ENCODE peak calls at places on chromosomes 16 and 17, in eight cellular contexts. One of them, this sample, is unnamed.

GRCh38 chr17:50111687-50112655 is 16.8 kb downstream of the PDK2 start:
- DNase-seq in CD14-positive monocyte: no peak
- DNase-seq in HTR-8/SVneo: no peak
- DNase-seq in stimulated activated CD4-positive, alpha-beta T cell treated with anti-CD3 and anti-CD28 coated beads, Interleukin-1b, Interleukin-23, amount 100 ng/mL, for 24 hours: no peak
- DNase-seq in AG09319: no peak
- DNase-seq in activated T-helper 1 cell treated with Interleukin-2 at 50 U/mL for 16 hours: no peak
- DNase-seq in fibroblast of mammary gland: no peak
- DNase-seq in fibroblast of the aortic adventitia: no peak
- DNase-seq in this sample: no peak

GRCh38 chr17:45868276-45868675 is 23.6 kb downstream of the SPPL2C start:
- DNase-seq in CD14-positive monocyte: no peak
- DNase-seq in HTR-8/SVneo: no peak
- DNase-seq in stimulated activated CD4-positive, alpha-beta T cell treated with anti-CD3 and anti-CD28 coated beads, Interleukin-1b, Interleukin-23, amount 100 ng/mL, for 24 hours: no peak
- DNase-seq in AG09319: no peak
- DNase-seq in activated T-helper 1 cell treated with Interleukin-2 at 50 U/mL for 16 hours: no peak
- DNase-seq in fibroblast of mammary gland: peak
- DNase-seq in fibroblast of the aortic adventitia: no peak
- DNase-seq in this sample: no peak

GRCh38 chr17:42577140-42577531 is 393 bp downstream of the PSMC3IP start:
- DNase-seq in CD14-positive monocyte: no peak
- DNase-seq in HTR-8/SVneo: peak
- DNase-seq in stimulated activated CD4-positive, alpha-beta T cell treated with anti-CD3 and anti-CD28 coated beads, Interleukin-1b, Interleukin-23, amount 100 ng/mL, for 24 hours: no peak
- DNase-seq in AG09319: no peak
- DNase-seq in activated T-helper 1 cell treated with Interleukin-2 at 50 U/mL for 16 hours: no peak
- DNase-seq in fibroblast of mammary gland: no peak
- DNase-seq in fibroblast of the aortic adventitia: no peak
- DNase-seq in this sample: no peak

GRCh38 chr16:76035689-76036088 is 241.5 kb upstream of the CNTNAP4 start:
- DNase-seq in CD14-positive monocyte: no peak
- DNase-seq in HTR-8/SVneo: no peak
- DNase-seq in stimulated activated CD4-positive, alpha-beta T cell treated with anti-CD3 and anti-CD28 coated beads, Interleukin-1b, Interleukin-23, amount 100 ng/mL, for 24 hours: no peak
- DNase-seq in AG09319: no peak
- DNase-seq in activated T-helper 1 cell treated with Interleukin-2 at 50 U/mL for 16 hours: no peak
- DNase-seq in fibroblast of mammary gland: peak
- DNase-seq in fibroblast of the aortic adventitia: no peak
- DNase-seq in this sample: no peak

GRCh38 chr16:24156777-24157176 is 99.4 kb upstream of the CACNG3 start:
- DNase-seq in CD14-positive monocyte: no peak
- DNase-seq in HTR-8/SVneo: no peak
- DNase-seq in stimulated activated CD4-positive, alpha-beta T cell treated with anti-CD3 and anti-CD28 coated beads, Interleukin-1b, Interleukin-23, amount 100 ng/mL, for 24 hours: no peak
- DNase-seq in AG09319: no peak
- DNase-seq in activated T-helper 1 cell treated with Interleukin-2 at 50 U/mL for 16 hours: no peak
- DNase-seq in fibroblast of mammary gland: no peak
- DNase-seq in fibroblast of the aortic adventitia: no peak
- DNase-seq in this sample: no peak

GRCh38 chr16:10897134-10897533 is 20.1 kb downstream of the CIITA start:
- DNase-seq in CD14-positive monocyte: no peak
- DNase-seq in HTR-8/SVneo: no peak
- DNase-seq in stimulated activated CD4-positive, alpha-beta T cell treated with anti-CD3 and anti-CD28 coated beads, Interleukin-1b, Interleukin-23, amount 100 ng/mL, for 24 hours: no peak
- DNase-seq in AG09319: no peak
- DNase-seq in activated T-helper 1 cell treated with Interleukin-2 at 50 U/mL for 16 hours: no peak
- DNase-seq in fibroblast of mammary gland: no peak
- DNase-seq in fibroblast of the aortic adventitia: no peak
- DNase-seq in this sample: no peak

GRCh38 chr17:68461122-68461539 is 3.8 kb upstream of the WIPI1 start:
- DNase-seq in CD14-positive monocyte: no peak
- DNase-seq in HTR-8/SVneo: no peak
- DNase-seq in stimulated activated CD4-positive, alpha-beta T cell treated with anti-CD3 and anti-CD28 coated beads, Interleukin-1b, Interleukin-23, amount 100 ng/mL, for 24 hours: no peak
- DNase-seq in AG09319: no peak
- DNase-seq in activated T-helper 1 cell treated with Interleukin-2 at 50 U/mL for 16 hours: no peak
- DNase-seq in fibroblast of mammary gland: no peak
- DNase-seq in fibroblast of the aortic adventitia: peak
- DNase-seq in this sample: no peak

GRCh38 chr16:66581246-66581952 is 2.1 kb downstream of the CMTM2 start:
- DNase-seq in CD14-positive monocyte: no peak
- DNase-seq in HTR-8/SVneo: no peak
- DNase-seq in stimulated activated CD4-positive, alpha-beta T cell treated with anti-CD3 and anti-CD28 coated beads, Interleukin-1b, Interleukin-23, amount 100 ng/mL, for 24 hours: no peak
- DNase-seq in AG09319: no peak
- DNase-seq in activated T-helper 1 cell treated with Interleukin-2 at 50 U/mL for 16 hours: no peak
- DNase-seq in fibroblast of mammary gland: peak
- DNase-seq in fibroblast of the aortic adventitia: peak
- DNase-seq in this sample: no peak

GRCh38 chr17:19740933-19741332 is 7.2 kb downstream of the ALDH3A1 start:
- DNase-seq in CD14-positive monocyte: no peak
- DNase-seq in HTR-8/SVneo: no peak
- DNase-seq in stimulated activated CD4-positive, alpha-beta T cell treated with anti-CD3 and anti-CD28 coated beads, Interleukin-1b, Interleukin-23, amount 100 ng/mL, for 24 hours: no peak
- DNase-seq in AG09319: no peak
- DNase-seq in activated T-helper 1 cell treated with Interleukin-2 at 50 U/mL for 16 hours: no peak
- DNase-seq in fibroblast of mammary gland: no peak
- DNase-seq in fibroblast of the aortic adventitia: no peak
- DNase-seq in this sample: no peak

GRCh38 chr17:1398900-1399299 is 1.1 kb downstream of the YWHAE start:
- DNase-seq in CD14-positive monocyte: no peak
- DNase-seq in HTR-8/SVneo: no peak
- DNase-seq in stimulated activated CD4-positive, alpha-beta T cell treated with anti-CD3 and anti-CD28 coated beads, Interleukin-1b, Interleukin-23, amount 100 ng/mL, for 24 hours: no peak
- DNase-seq in AG09319: no peak
- DNase-seq in activated T-helper 1 cell treated with Interleukin-2 at 50 U/mL for 16 hours: no peak
- DNase-seq in fibroblast of mammary gland: peak
- DNase-seq in fibroblast of the aortic adventitia: peak
- DNase-seq in this sample: no peak

GRCh38 chr17:60387666-60388065 is 4.3 kb downstream of the USP32 start:
- DNase-seq in CD14-positive monocyte: no peak
- DNase-seq in HTR-8/SVneo: no peak
- DNase-seq in stimulated activated CD4-positive, alpha-beta T cell treated with anti-CD3 and anti-CD28 coated beads, Interleukin-1b, Interleukin-23, amount 100 ng/mL, for 24 hours: no peak
- DNase-seq in AG09319: no peak
- DNase-seq in activated T-helper 1 cell treated with Interleukin-2 at 50 U/mL for 16 hours: no peak
- DNase-seq in fibroblast of mammary gland: no peak
- DNase-seq in fibroblast of the aortic adventitia: no peak
- DNase-seq in this sample: no peak

GRCh38 chr16:9612267-9612666 is 520.8 kb downstream of the HAPSTR1 start:
- DNase-seq in CD14-positive monocyte: no peak
- DNase-seq in HTR-8/SVneo: no peak
- DNase-seq in stimulated activated CD4-positive, alpha-beta T cell treated with anti-CD3 and anti-CD28 coated beads, Interleukin-1b, Interleukin-23, amount 100 ng/mL, for 24 hours: no peak
- DNase-seq in AG09319: no peak
- DNase-seq in activated T-helper 1 cell treated with Interleukin-2 at 50 U/mL for 16 hours: no peak
- DNase-seq in fibroblast of mammary gland: no peak
- DNase-seq in fibroblast of the aortic adventitia: no peak
- DNase-seq in this sample: no peak

GRCh38 chr17:56798916-56799315 is 34.8 kb downstream of the C17orf67 start:
- DNase-seq in CD14-positive monocyte: no peak
- DNase-seq in HTR-8/SVneo: no peak
- DNase-seq in stimulated activated CD4-positive, alpha-beta T cell treated with anti-CD3 and anti-CD28 coated beads, Interleukin-1b, Interleukin-23, amount 100 ng/mL, for 24 hours: no peak
- DNase-seq in AG09319: no peak
- DNase-seq in activated T-helper 1 cell treated with Interleukin-2 at 50 U/mL for 16 hours: no peak
- DNase-seq in fibroblast of mammary gland: no peak
- DNase-seq in fibroblast of the aortic adventitia: no peak
- DNase-seq in this sample: no peak

GRCh38 chr17:1252203-1252608 is 18.0 kb upstream of the BHLHA9 start:
- DNase-seq in CD14-positive monocyte: no peak
- DNase-seq in HTR-8/SVneo: no peak
- DNase-seq in stimulated activated CD4-positive, alpha-beta T cell treated with anti-CD3 and anti-CD28 coated beads, Interleukin-1b, Interleukin-23, amount 100 ng/mL, for 24 hours: no peak
- DNase-seq in AG09319: no peak
- DNase-seq in activated T-helper 1 cell treated with Interleukin-2 at 50 U/mL for 16 hours: no peak
- DNase-seq in fibroblast of mammary gland: peak
- DNase-seq in fibroblast of the aortic adventitia: peak
- DNase-seq in this sample: no peak

GRCh38 chr17:16171613-16172012 is 43.7 kb downstream of the NCOR1 start:
- DNase-seq in CD14-positive monocyte: no peak
- DNase-seq in HTR-8/SVneo: no peak
- DNase-seq in stimulated activated CD4-positive, alpha-beta T cell treated with anti-CD3 and anti-CD28 coated beads, Interleukin-1b, Interleukin-23, amount 100 ng/mL, for 24 hours: no peak
- DNase-seq in AG09319: no peak
- DNase-seq in activated T-helper 1 cell treated with Interleukin-2 at 50 U/mL for 16 hours: no peak
- DNase-seq in fibroblast of mammary gland: peak
- DNase-seq in fibroblast of the aortic adventitia: no peak
- DNase-seq in this sample: peak

GRCh38 chr17:67534941-67535340 is 157.9 kb downstream of the PITPNC1 start:
- DNase-seq in CD14-positive monocyte: no peak
- DNase-seq in HTR-8/SVneo: no peak
- DNase-seq in stimulated activated CD4-positive, alpha-beta T cell treated with anti-CD3 and anti-CD28 coated beads, Interleukin-1b, Interleukin-23, amount 100 ng/mL, for 24 hours: no peak
- DNase-seq in AG09319: no peak
- DNase-seq in activated T-helper 1 cell treated with Interleukin-2 at 50 U/mL for 16 hours: no peak
- DNase-seq in fibroblast of mammary gland: no peak
- DNase-seq in fibroblast of the aortic adventitia: no peak
- DNase-seq in this sample: no peak

GRCh38 chr17:83055911-83056582 is 23.4 kb upstream of the METRNL start:
- DNase-seq in CD14-positive monocyte: no peak
- DNase-seq in HTR-8/SVneo: no peak
- DNase-seq in stimulated activated CD4-positive, alpha-beta T cell treated with anti-CD3 and anti-CD28 coated beads, Interleukin-1b, Interleukin-23, amount 100 ng/mL, for 24 hours: no peak
- DNase-seq in AG09319: no peak
- DNase-seq in activated T-helper 1 cell treated with Interleukin-2 at 50 U/mL for 16 hours: no peak
- DNase-seq in fibroblast of mammary gland: peak
- DNase-seq in fibroblast of the aortic adventitia: peak
- DNase-seq in this sample: no peak

GRCh38 chr16:75138233-75138632 is 10.1 kb upstream of the ZFP1 start:
- DNase-seq in CD14-positive monocyte: no peak
- DNase-seq in HTR-8/SVneo: no peak
- DNase-seq in stimulated activated CD4-positive, alpha-beta T cell treated with anti-CD3 and anti-CD28 coated beads, Interleukin-1b, Interleukin-23, amount 100 ng/mL, for 24 hours: no peak
- DNase-seq in AG09319: no peak
- DNase-seq in activated T-helper 1 cell treated with Interleukin-2 at 50 U/mL for 16 hours: no peak
- DNase-seq in fibroblast of mammary gland: no peak
- DNase-seq in fibroblast of the aortic adventitia: no peak
- DNase-seq in this sample: no peak

GRCh38 chr17:40607641-40608040 is 40.0 kb downstream of the SMARCE1 start:
- DNase-seq in CD14-positive monocyte: no peak
- DNase-seq in HTR-8/SVneo: no peak
- DNase-seq in stimulated activated CD4-positive, alpha-beta T cell treated with anti-CD3 and anti-CD28 coated beads, Interleukin-1b, Interleukin-23, amount 100 ng/mL, for 24 hours: no peak
- DNase-seq in AG09319: no peak
- DNase-seq in activated T-helper 1 cell treated with Interleukin-2 at 50 U/mL for 16 hours: no peak
- DNase-seq in fibroblast of mammary gland: no peak
- DNase-seq in fibroblast of the aortic adventitia: no peak
- DNase-seq in this sample: no peak

GRCh38 chr16:30567991-30568638 is 3.4 kb downstream of the ZNF688 start:
- DNase-seq in CD14-positive monocyte: peak
- DNase-seq in HTR-8/SVneo: peak
- DNase-seq in stimulated activated CD4-positive, alpha-beta T cell treated with anti-CD3 and anti-CD28 coated beads, Interleukin-1b, Interleukin-23, amount 100 ng/mL, for 24 hours: no peak
- DNase-seq in AG09319: peak
- DNase-seq in activated T-helper 1 cell treated with Interleukin-2 at 50 U/mL for 16 hours: no peak
- DNase-seq in fibroblast of mammary gland: peak
- DNase-seq in fibroblast of the aortic adventitia: peak
- DNase-seq in this sample: peak

GRCh38 chr16:80084614-80085013 is 456.2 kb upstream of the DYNLRB2 start:
- DNase-seq in CD14-positive monocyte: no peak
- DNase-seq in HTR-8/SVneo: peak
- DNase-seq in stimulated activated CD4-positive, alpha-beta T cell treated with anti-CD3 and anti-CD28 coated beads, Interleukin-1b, Interleukin-23, amount 100 ng/mL, for 24 hours: no peak
- DNase-seq in AG09319: no peak
- DNase-seq in activated T-helper 1 cell treated with Interleukin-2 at 50 U/mL for 16 hours: no peak
- DNase-seq in fibroblast of mammary gland: peak
- DNase-seq in fibroblast of the aortic adventitia: peak
- DNase-seq in this sample: peak

GRCh38 chr16:73558219-73558618 is 510.3 kb upstream of the ZFHX3 start:
- DNase-seq in CD14-positive monocyte: no peak
- DNase-seq in HTR-8/SVneo: no peak
- DNase-seq in stimulated activated CD4-positive, alpha-beta T cell treated with anti-CD3 and anti-CD28 coated beads, Interleukin-1b, Interleukin-23, amount 100 ng/mL, for 24 hours: no peak
- DNase-seq in AG09319: no peak
- DNase-seq in activated T-helper 1 cell treated with Interleukin-2 at 50 U/mL for 16 hours: no peak
- DNase-seq in fibroblast of mammary gland: no peak
- DNase-seq in fibroblast of the aortic adventitia: no peak
- DNase-seq in this sample: no peak

GRCh38 chr16:52546291-52546941 is 527 bp downstream of the TOX3 start:
- DNase-seq in CD14-positive monocyte: no peak
- DNase-seq in HTR-8/SVneo: no peak
- DNase-seq in stimulated activated CD4-positive, alpha-beta T cell treated with anti-CD3 and anti-CD28 coated beads, Interleukin-1b, Interleukin-23, amount 100 ng/mL, for 24 hours: no peak
- DNase-seq in AG09319: no peak
- DNase-seq in activated T-helper 1 cell treated with Interleukin-2 at 50 U/mL for 16 hours: no peak
- DNase-seq in fibroblast of mammary gland: no peak
- DNase-seq in fibroblast of the aortic adventitia: no peak
- DNase-seq in this sample: no peak

GRCh38 chr17:19242323-19242722 is 5.2 kb downstream of the EPN2 start:
- DNase-seq in CD14-positive monocyte: no peak
- DNase-seq in HTR-8/SVneo: no peak
- DNase-seq in stimulated activated CD4-positive, alpha-beta T cell treated with anti-CD3 and anti-CD28 coated beads, Interleukin-1b, Interleukin-23, amount 100 ng/mL, for 24 hours: no peak
- DNase-seq in AG09319: no peak
- DNase-seq in activated T-helper 1 cell treated with Interleukin-2 at 50 U/mL for 16 hours: no peak
- DNase-seq in fibroblast of mammary gland: no peak
- DNase-seq in fibroblast of the aortic adventitia: no peak
- DNase-seq in this sample: no peak

GRCh38 chr17:13593757-13594156 is 8.0 kb downstream of the HS3ST3A1 start:
- DNase-seq in CD14-positive monocyte: no peak
- DNase-seq in HTR-8/SVneo: no peak
- DNase-seq in stimulated activated CD4-positive, alpha-beta T cell treated with anti-CD3 and anti-CD28 coated beads, Interleukin-1b, Interleukin-23, amount 100 ng/mL, for 24 hours: no peak
- DNase-seq in AG09319: peak
- DNase-seq in activated T-helper 1 cell treated with Interleukin-2 at 50 U/mL for 16 hours: no peak
- DNase-seq in fibroblast of mammary gland: peak
- DNase-seq in fibroblast of the aortic adventitia: no peak
- DNase-seq in this sample: no peak